ENCODE peak calls at places on chromosomes 5 and 9, in ten cellular contexts. L is IMR-90, T is HL-60, J is thoracic aorta, A is heart left ventricle, O is PC-3, D is psoas muscle, W is spleen, Q is AG04450, U is cardiac muscle cell. E is an unnamed sample.
A peak's percentile ranks its signal among the peaks of the same experiment; 100 is the strongest.

GRCh38 chr5:175859422-175859821 is 12.0 kb upstream of the CPLX2 start:
- DNase-seq in A (no peak), L (no peak), D (no peak), O (no peak), T (no peak), U (no peak), Q (no peak), W (no peak), J (no peak), E (no peak)

GRCh38 chr5:54243483-54244080 is 66.8 kb downstream of the ARL15 start:
- DNase-seq in W (no peak), O (peak; percentile 48), U (peak; percentile 65), D (no peak), T (no peak), A (no peak), J (no peak), L (peak; percentile 47), Q (peak; percentile 10), E (peak; percentile 44)

GRCh38 chr9:75918154-75918553 is 27.7 kb downstream of the PCSK5 start:
- DNase-seq in U (no peak), O (no peak), L (no peak), J (no peak), W (no peak), A (no peak), D (no peak), Q (no peak), T (no peak), E (no peak)

GRCh38 chr9:82108474-82108873 is 119.9 kb downstream of the SPATA31D1 start:
- DNase-seq in U (no peak), J (no peak), A (no peak), L (no peak), T (no peak), W (no peak), O (no peak), D (no peak), Q (no peak), E (no peak)

GRCh38 chr9:137813651-137814415 is 63.7 kb upstream of the CACNA1B start:
- DNase-seq in D (no peak), U (no peak), Q (no peak), O (no peak), L (no peak), J (no peak), W (peak; percentile 47), T (no peak), A (no peak), E (no peak)

GRCh38 chr5:178286226-178287090 is 53.9 kb upstream of the PHYKPL start:
- DNase-seq in L (no peak), T (no peak), J (no peak), Q (no peak), U (no peak), D (peak; percentile 5), W (peak; percentile 58), A (no peak), O (no peak), E (no peak)

GRCh38 chr5:73615085-73615484 is 10.9 kb upstream of the ARHGEF28 start:
- DNase-seq in T (no peak), Q (no peak), L (no peak), U (no peak), A (no peak), D (no peak), W (no peak), O (peak; percentile 92), J (no peak), E (no peak)

GRCh38 chr5:96483878-96484277 is 50.8 kb upstream of the PCSK1 start:
- DNase-seq in L (peak; percentile 55), W (no peak), Q (no peak), O (peak; percentile 46), T (no peak), J (no peak), U (peak; percentile 67), A (no peak), D (no peak), E (peak; percentile 38)

GRCh38 chr5:96934291-96934694 is 1.6 kb upstream of the LNPEP start:
- DNase-seq in J (no peak), D (no peak), Q (peak; percentile 4), T (peak; percentile 11), A (no peak), W (no peak), L (peak; percentile 42), O (no peak), U (no peak), E (no peak)

GRCh38 chr9:72251589-72251988 is 102.3 kb downstream of the GDA start:
- DNase-seq in O (no peak), Q (no peak), L (no peak), D (no peak), T (no peak), A (no peak), W (no peak), J (no peak), U (no peak), E (no peak)

GRCh38 chr5:134289509-134290113 is 63.7 kb upstream of the PPP2CA start:
- DNase-seq in T (peak; percentile 25), A (peak; percentile 46), O (peak; percentile 75), L (peak; percentile 83), Q (peak; percentile 65), W (no peak), D (peak; percentile 17), U (peak; percentile 88), J (no peak), E (peak; percentile 56)

GRCh38 chr9:112917027-112917986 is 26.6 kb upstream of the SLC46A2 start:
- DNase-seq in U (no peak), J (no peak), Q (no peak), O (peak; percentile 79), L (no peak), T (no peak), W (no peak), D (no peak), A (no peak), E (no peak)
- H3K4me3 ChIP-seq in U (no peak overlapping the region), J (no peak overlapping the region), Q (no peak overlapping the region), O (no peak overlapping the region), L (no peak overlapping the region), T (no peak overlapping the region), W (no peak overlapping the region), D (no peak overlapping the region), A (no peak overlapping the region), E (no peak overlapping the region)

GRCh38 chr9:92707530-92707929 is 37.6 kb upstream of the IPPK start:
- DNase-seq in Q (no peak), A (no peak), O (peak; percentile 35), T (no peak), D (no peak), J (no peak), L (no peak), W (no peak), U (no peak), E (no peak)

GRCh38 chr9:92709240-92709639 is 39.3 kb upstream of the IPPK start:
- DNase-seq in A (no peak), W (no peak), J (no peak), L (no peak), U (no peak), O (no peak), D (no peak), T (no peak), Q (no peak), E (no peak)

GRCh38 chr9:92709954-92710353 is 40.0 kb upstream of the IPPK start:
- DNase-seq in D (no peak), A (no peak), U (no peak), O (no peak), Q (no peak), T (no peak), L (no peak), W (no peak), J (no peak), E (no peak)

GRCh38 chr9:92704528-92704927 is 34.6 kb upstream of the IPPK start:
- DNase-seq in A (no peak), U (no peak), J (no peak), O (no peak), L (no peak), Q (no peak), D (no peak), W (no peak), T (no peak), E (no peak)

GRCh38 chr9:92706218-92706940 is 36.4 kb upstream of the IPPK start:
- DNase-seq in U (peak; percentile 39), Q (no peak), A (no peak), W (no peak), J (no peak), O (peak; percentile 60), L (no peak), T (no peak), D (no peak), E (no peak)
- TF ChIP-seq CTCF in U (peak; percentile 44), Q (peak; percentile 24), A (peak; percentile 35), W (peak; percentile 58), J (peak; percentile 17), O (peak; percentile 71), L (peak; percentile 21), T (peak; percentile 58), D (peak; percentile 33), E (peak; percentile 60)

GRCh38 chr5:59198832-59199231 is 616.0 kb downstream of the RAB3C start:
- DNase-seq in T (no peak), J (no peak), D (no peak), Q (no peak), L (no peak), A (no peak), W (no peak), U (no peak), O (no peak), E (no peak)
- H3K27me3 ChIP-seq in T (no peaks in the 10 kb centered on the region), J (no peaks in the 10 kb centered on the region), D (no peaks in the 10 kb centered on the region), Q (no peaks in the 10 kb centered on the region), L (peaks cover 6% of the 10 kb centered on the region), A (no peaks in the 10 kb centered on the region), W (no peaks in the 10 kb centered on the region), U (no peaks in the 10 kb centered on the region), O (no peaks in the 10 kb centered on the region), E (no peaks in the 10 kb centered on the region)

GRCh38 chr5:139276426-139276825 is 17.1 kb upstream of the MATR3 start:
- DNase-seq in W (no peak), D (no peak), U (no peak), T (no peak), A (no peak), J (no peak), O (peak; percentile 73), L (no peak), Q (no peak), E (no peak)
- H3K4me3 ChIP-seq in W (no peak overlapping the region), D (peak overlapping the region; percentile 76), U (peak overlapping the region; percentile 2), T (peak overlapping the region; percentile 60), A (no peak overlapping the region), J (no peak overlapping the region), O (peak overlapping the region; percentile 100), L (no peak overlapping the region), Q (peak overlapping the region; percentile 47), E (peak overlapping the region; percentile 38)

GRCh38 chr9:36798350-36799065 is 225.8 kb downstream of the MELK start:
- DNase-seq in J (no peak), O (peak; percentile 48), U (no peak), T (no peak), Q (no peak), W (no peak), L (no peak), A (no peak), D (no peak), E (no peak)
- TF ChIP-seq CTCF in J (no peak), O (peak; percentile 51), U (peak; percentile 5), T (no peak), Q (no peak), W (no peak), L (no peak), A (no peak), D (no peak), E (no peak)

GRCh38 chr5:127587246-127587917 is 61.5 kb upstream of the CTXN3 start:
- DNase-seq in D (no peak), J (no peak), O (no peak), Q (no peak), L (no peak), W (no peak), A (no peak), T (no peak), U (no peak), E (no peak)
- H3K27me3 ChIP-seq in D (no peaks in the 10 kb centered on the region), J (no peaks in the 10 kb centered on the region), O (no peaks in the 10 kb centered on the region), Q (peaks cover 2% of the 10 kb centered on the region), L (peaks cover 2% of the 10 kb centered on the region), W (no peaks in the 10 kb centered on the region), A (no peaks in the 10 kb centered on the region), T (no peaks in the 10 kb centered on the region), U (no peaks in the 10 kb centered on the region), E (no peaks in the 10 kb centered on the region)

GRCh38 chr9:131270171-131271015 is 5.9 kb downstream of the FAM78A start:
- DNase-seq in T (peak; percentile 94), Q (no peak), J (no peak), L (no peak), W (peak; percentile 93), U (peak; percentile 32), O (no peak), A (peak; percentile 89), D (peak; percentile 76), E (no peak)
- H3K4me3 ChIP-seq in T (peak overlapping the region; percentile 63), Q (no peak overlapping the region), J (no peak overlapping the region), L (no peak overlapping the region), W (peak overlapping the region; percentile 36), U (no peak overlapping the region), O (no peak overlapping the region), A (peak overlapping the region; percentile 20), D (peak overlapping the region; percentile 25), E (no peak overlapping the region)

E was measured in brain microvascular endothelial cell.